ENCODE peak calls at places on chromosomes 5 and 9, in four cellular contexts. X, W, Y and Q are unnamed samples.

GRCh38 chr9:122115176-122116035 is 22.3 kb upstream of the TTLL11 start:
- DNase-seq in Y (no peak), X (peak; percentile 12), W (no peak), Q (no peak)

GRCh38 chr5:72622152-72622760 is 115.0 kb upstream of the ZNF366 start:
- DNase-seq in Y (no peak), W (no peak), X (no peak), Q (no peak)

GRCh38 chr9:129223551-129224208 is 45.6 kb upstream of the IER5L start:
- DNase-seq in W (no peak), X (no peak), Y (no peak), Q (no peak)

GRCh38 chr9:61669352-61669751 is 479.5 kb downstream of the SPATA31A7 start:
- DNase-seq in Y (no peak), X (no peak), W (no peak), Q (peak; percentile 29)

GRCh38 chr5:135375040-135375439 is 24.0 kb downstream of the MACROH2A1 start:
- DNase-seq in W (no peak), X (no peak), Y (no peak), Q (no peak)

GRCh38 chr5:135977375-135977928 is 22.7 kb upstream of the LECT2 start:
- DNase-seq in X (peak; percentile 87), W (peak; percentile 92), Y (peak; percentile 7), Q (no peak)

GRCh38 chr9:119366909-119367690 is 2.1 kb downstream of the BRINP1 start:
- DNase-seq in X (peak; percentile 30), Y (no peak), W (no peak), Q (no peak)

GRCh38 chr9:18893051-18893450 is 140.0 kb downstream of the SAXO1 start:
- DNase-seq in W (no peak), X (no peak), Y (no peak), Q (no peak)

GRCh38 chr9:98317134-98317857 is 61.8 kb upstream of the TBC1D2 start:
- DNase-seq in X (peak; percentile 83), Y (no peak), W (no peak), Q (no peak)

DNA sequence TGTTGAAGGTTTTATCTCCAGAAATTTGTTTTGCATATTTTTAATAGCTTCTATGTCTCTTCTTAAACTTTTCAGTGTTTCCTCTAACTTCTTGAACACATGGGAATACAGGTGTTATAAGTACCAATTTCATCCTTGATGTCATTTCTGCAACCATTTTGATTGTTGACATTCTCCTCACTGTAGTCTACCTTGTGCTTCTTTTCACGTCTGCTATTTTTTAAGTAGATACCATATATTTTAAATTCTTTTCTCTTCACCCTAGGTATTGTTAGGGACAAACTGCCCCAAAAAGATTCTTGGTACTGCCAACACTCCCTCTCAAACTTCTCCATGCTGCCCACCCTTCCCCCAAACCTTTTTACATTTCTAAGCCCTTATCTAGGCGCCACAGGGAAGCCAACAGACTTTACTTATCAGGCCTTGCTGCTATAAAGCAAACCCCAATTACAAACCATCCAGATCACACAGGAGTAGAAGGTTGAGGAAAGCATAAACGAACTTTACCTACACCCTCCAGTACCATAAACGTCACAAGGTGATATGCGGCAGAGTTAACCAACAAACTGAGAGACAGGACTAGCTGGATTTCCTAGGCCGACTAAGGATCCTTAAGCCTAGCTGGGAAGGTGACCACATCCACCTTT is 1165.3 kb downstream of the TAF11L14 start:
- DNase-seq in W (no peak), Y (no peak), X (no peak), Q (no peak)
- TF ChIP-seq CTCF in W (no peak), Y (no peak), X (no peak), Q (no peak)

GRCh38 chr9:38334234-38334633 is 58.3 kb upstream of the ALDH1B1 start:
- DNase-seq in Y (no peak), W (no peak), X (no peak), Q (no peak)
- TF ChIP-seq CTCF in Y (peak; percentile 51), W (no peak), X (peak; percentile 44), Q (peak; percentile 64)

DNA sequence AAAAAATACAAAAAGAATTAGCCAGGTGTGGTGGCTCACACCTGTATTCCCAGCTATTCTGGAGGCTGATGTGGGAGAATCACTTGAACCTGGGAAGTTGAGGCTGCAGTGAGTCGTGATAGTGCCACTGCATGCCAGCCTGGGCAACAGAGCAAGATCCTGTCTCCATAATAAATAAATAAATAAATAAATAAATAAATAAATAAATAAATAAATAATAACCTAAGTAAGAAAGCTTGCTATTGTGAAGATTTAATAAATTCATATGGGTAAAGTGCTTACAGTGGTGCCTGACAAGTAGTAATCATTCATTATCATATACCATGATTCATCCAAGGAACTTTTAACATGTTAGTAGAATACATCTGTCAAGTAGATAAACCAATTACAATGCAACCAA is 13.4 kb downstream of the SVEP1 start:
- DNase-seq in X (no peak), W (no peak), Y (no peak), Q (no peak)
- TF ChIP-seq CTCF in X (no peak), W (no peak), Y (no peak), Q (no peak)

DNA sequence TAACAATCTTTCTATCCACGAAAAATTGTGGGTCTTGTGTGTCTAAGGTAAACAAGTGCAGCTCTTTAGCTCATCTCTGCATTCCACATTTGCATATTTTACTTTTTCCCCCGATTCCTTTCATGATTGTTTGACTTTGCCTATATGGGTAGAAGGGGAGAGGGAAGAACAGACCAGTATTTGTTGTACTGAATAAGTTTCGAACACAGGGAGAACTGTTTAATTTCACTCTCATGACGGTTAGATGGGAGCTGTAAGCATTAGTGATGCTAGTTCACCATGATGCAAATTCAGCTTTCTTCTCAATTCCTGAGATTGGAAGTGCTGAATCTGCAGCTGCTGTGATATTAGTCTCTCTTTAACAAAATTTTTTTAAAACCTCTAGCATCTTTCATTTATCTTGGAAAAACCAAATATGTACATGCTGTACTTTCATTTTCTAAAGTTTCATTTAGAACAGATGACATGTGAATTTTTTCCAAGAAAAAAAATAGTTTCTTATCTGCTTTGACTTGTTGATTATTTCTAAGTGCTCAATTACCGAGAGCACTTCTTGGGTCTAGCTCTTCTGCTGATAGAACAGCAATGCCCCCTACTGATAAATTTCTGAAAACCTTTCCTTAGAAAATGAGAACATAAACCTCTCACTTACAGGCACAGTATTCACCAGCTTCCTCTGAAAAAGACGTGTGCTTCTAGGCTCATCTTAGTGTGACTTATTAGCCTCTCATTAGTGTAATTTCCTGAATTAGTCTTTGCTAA is 149.5 kb downstream of the BAAT start:
- DNase-seq in X (no peak), Y (no peak), W (no peak), Q (no peak)
- TF ChIP-seq CTCF in X (peak; percentile 38), Y (peak; percentile 53), W (peak; percentile 32), Q (peak; percentile 78)

GRCh38 chr5:79517601-79518000 is 3.7 kb upstream of the HOMER1 start:
- DNase-seq in W (no peak), X (no peak), Y (no peak), Q (no peak)
- TF ChIP-seq CTCF in W (no peak), X (no peak), Y (no peak), Q (no peak)